ENCODE peak calls at places on chromosomes 3 and 15, in eight cellular contexts. F, W, C, V, Q, I, T and O are unnamed samples.

GRCh38 chr3:174243194-174243593 is 615.9 kb upstream of the NAALADL2 start:
- DNase-seq in Q (no peak), T (no peak), C (no peak), W (no peak), I (no peak), F (no peak), V (no peak), O (no peak)

GRCh38 chr15:85430406-85431204 is 50.2 kb downstream of the AKAP13 start:
- DNase-seq in F (no peak), I (no peak), W (no peak), T (no peak), C (no peak), V (no peak), Q (no peak), O (no peak)

GRCh38 chr15:68735610-68736009 is 85.1 kb downstream of the ANP32A start:
- DNase-seq in Q (no peak), W (no peak), I (no peak), V (no peak), C (no peak), F (no peak), T (no peak), O (no peak)

GRCh38 chr3:108338901-108339545 is 42.7 kb downstream of the HHLA2 start:
- DNase-seq in C (no peak), I (no peak), V (no peak), Q (no peak), F (no peak), W (no peak), T (no peak), O (no peak)

GRCh38 chr3:190291994-190292584 is 30.2 kb downstream of the CLDN1 start:
- DNase-seq in F (no peak), Q (no peak), W (no peak), T (no peak), C (no peak), I (no peak), V (no peak), O (no peak)

GRCh38 chr15:57333487-57333886 is 42.8 kb upstream of the CGNL1 start:
- DNase-seq in W (no peak), C (no peak), T (no peak), I (no peak), F (no peak), V (no peak), Q (no peak), O (no peak)

GRCh38 chr3:118987466-118987865 is 47.2 kb downstream of the IGSF11 start:
- DNase-seq in V (no peak), W (no peak), Q (no peak), T (no peak), F (no peak), I (no peak), C (no peak), O (no peak)

GRCh38 chr3:138331143-138331894 is 1.7 kb upstream of the NME9 start:
- DNase-seq in W (no peak), F (no peak), I (peak), T (no peak), V (peak), Q (no peak), C (no peak), O (no peak)

GRCh38 chr3:64342940-64343691 is 117.8 kb upstream of the PRICKLE2 start:
- DNase-seq in I (no peak), T (no peak), V (no peak), Q (no peak), F (no peak), W (no peak), C (no peak), O (no peak)

GRCh38 chr3:143685483-143685882 is 162.8 kb downstream of the SLC9A9 start:
- DNase-seq in Q (no peak), I (no peak), C (no peak), F (no peak), T (no peak), W (no peak), V (no peak), O (no peak)

GRCh38 chr15:81265256-81265943 is 58.5 kb downstream of the STARD5 start:
- DNase-seq in Q (no peak), C (no peak), T (no peak), W (no peak), I (no peak), F (no peak), V (peak), O (peak)

GRCh38 chr3:184718431-184718830 is 6.6 kb upstream of the MAGEF1 start:
- DNase-seq in T (no peak), V (no peak), I (no peak), F (no peak), C (no peak), W (no peak), Q (no peak), O (no peak)

GRCh38 chr3:116442331-116443021 is 2.8 kb downstream of the LSAMP start:
- DNase-seq in V (no peak), W (no peak), F (no peak), T (no peak), I (no peak), Q (no peak), C (no peak), O (no peak)

GRCh38 chr3:55203486-55204010 is 275.7 kb upstream of the LRTM1 start:
- DNase-seq in C (no peak), V (no peak), T (no peak), W (no peak), I (no peak), Q (no peak), F (no peak), O (no peak)

GRCh38 chr3:50154476-50154839 is 666 bp upstream of the SEMA3F start:
- DNase-seq in F (no peak), Q (peak), C (no peak), V (no peak), W (no peak), I (no peak), T (no peak), O (no peak)

GRCh38 chr15:57158589-57158988 is 217.7 kb upstream of the CGNL1 start:
- DNase-seq in W (no peak), T (no peak), C (no peak), I (no peak), F (no peak), Q (no peak), V (no peak), O (no peak)

GRCh38 chr3:184685646-184686045 is 26.2 kb downstream of the MAGEF1 start:
- DNase-seq in I (no peak), F (no peak), V (no peak), Q (no peak), C (no peak), T (peak), W (no peak), O (no peak)

GRCh38 chr3:48952510-48953118 is 34.0 kb downstream of the ARIH2 start:
- DNase-seq in Q (no peak), C (peak), F (no peak), W (peak), I (peak), T (no peak), V (peak), O (peak)

GRCh38 chr15:74857671-74858365 is 14.9 kb upstream of the ULK3 start:
- DNase-seq in T (no peak), I (peak), V (no peak), Q (no peak), F (no peak), C (no peak), W (no peak), O (no peak)

GRCh38 chr3:57971975-57972374 is 36.2 kb upstream of the FLNB start:
- DNase-seq in F (no peak), W (no peak), V (no peak), C (no peak), T (no peak), I (no peak), Q (no peak), O (no peak)

GRCh38 chr15:66850078-66850991 is 148.3 kb downstream of the SMAD6 start:
- DNase-seq in Q (no peak), F (no peak), W (no peak), V (peak), I (peak), T (no peak), C (no peak), O (no peak)

GRCh38 chr15:36688310-36689102 is 109.1 kb downstream of the CDIN1 start:
- DNase-seq in T (no peak), W (no peak), F (no peak), V (no peak), C (no peak), Q (no peak), I (no peak), O (no peak)

GRCh38 chr3:23600178-23600577 is 205.6 kb upstream of the UBE2E1 start:
- DNase-seq in Q (no peak), F (no peak), I (no peak), W (no peak), C (no peak), V (no peak), T (no peak), O (no peak)

GRCh38 chr15:88513195-88513594 is 33.3 kb downstream of the DET1 start:
- DNase-seq in V (no peak), C (no peak), I (no peak), T (no peak), Q (no peak), W (no peak), F (no peak), O (no peak)

GRCh38 chr3:72042397-72043211 is 257.7 kb upstream of the PROK2 start:
- DNase-seq in Q (no peak), I (no peak), F (no peak), V (no peak), C (no peak), W (no peak), T (no peak), O (no peak)

GRCh38 chr3:7707192-7707591 is 794.4 kb upstream of the LMCD1 start:
- DNase-seq in W (no peak), Q (no peak), T (no peak), C (no peak), I (no peak), F (no peak), V (no peak), O (no peak)

GRCh38 chr3:2711081-2711480 is 399.1 kb downstream of the IL5RA start:
- DNase-seq in F (no peak), W (no peak), C (no peak), V (no peak), T (no peak), Q (no peak), I (no peak), O (no peak)

GRCh38 chr15:82919231-82919886 is 33.2 kb downstream of the HOMER2 start:
- DNase-seq in F (peak), C (no peak), V (no peak), I (no peak), T (no peak), Q (no peak), W (no peak), O (no peak)

GRCh38 chr15:101489236-101489632 is 273 bp downstream of the PCSK6 start:
- DNase-seq in F (peak), T (no peak), Q (no peak), V (no peak), I (peak), W (no peak), C (no peak), O (no peak)

GRCh38 chr3:194250104-194251002 is 100.8 kb downstream of the CPN2 start:
- DNase-seq in I (no peak), V (no peak), Q (no peak), C (no peak), W (no peak), T (no peak), F (no peak), O (no peak)

GRCh38 chr3:56682458-56683121 is 475 bp downstream of the TASOR start:
- DNase-seq in W (peak), C (peak), Q (peak), V (peak), F (peak), I (peak), T (peak), O (peak)